ENCODE peak calls at places on chromosomes 4 and X, in eight cellular contexts. F, T, B, J, G, V, D and U are unnamed samples.

GRCh38 chrX:71998836-71999509 is 88.3 kb downstream of the NHSL2 start:
- DNase-seq in F (no peak), T (peak; percentile 43), B (no peak), J (no peak), G (peak; percentile 58), V (peak; percentile 40), D (no peak), U (peak; percentile 35)

GRCh38 chr4:5710962-5711478 is at the start of gene EVC:
- DNase-seq in F (no peak), T (peak; percentile 7), B (no peak), J (peak; percentile 88), G (no peak), V (no peak), D (peak; percentile 67), U (no peak)

GRCh38 chr4:181858746-181859145 is 384.5 kb upstream of the TENM3 start:
- DNase-seq in F (no peak), T (no peak), B (no peak), J (no peak), G (no peak), V (no peak), D (peak; percentile 10), U (no peak)

GRCh38 chrX:72572248-72573157 is at the start of gene HDAC8:
- DNase-seq in F (peak; percentile 46), T (peak; percentile 27), B (peak; percentile 36), J (peak; percentile 63), G (peak; percentile 83), V (peak; percentile 71), D (peak; percentile 77), U (peak; percentile 9)

GRCh38 chrX:78493180-78493579 is 165.8 kb upstream of the CYSLTR1 start:
- DNase-seq in F (no peak), T (no peak), B (no peak), J (no peak), G (no peak), V (no peak), D (no peak), U (no peak)

GRCh38 chrX:50893466-50893865 is 17.1 kb upstream of the BMP15 start:
- DNase-seq in F (no peak), T (no peak), B (no peak), J (no peak), G (no peak), V (no peak), D (no peak), U (no peak)

GRCh38 chr4:89799071-89799470 is 37.9 kb downstream of the SNCA start:
- DNase-seq in F (no peak), T (no peak), B (no peak), J (no peak), G (no peak), V (no peak), D (no peak), U (no peak)

GRCh38 chr4:185005209-185005819 is 13.0 kb upstream of the HELT start:
- DNase-seq in F (peak; percentile 33), T (peak; percentile 74), B (peak; percentile 47), J (peak; percentile 82), G (peak; percentile 89), V (peak; percentile 51), D (peak; percentile 27), U (peak; percentile 68)